ENCODE peak calls at places on chromosomes 2 and 18, in six cellular contexts. W is HFFc6, U is left ventricle myocardium superior, A is fibroblast of lung, R is Calu3, M is retinal pigment epithelial cell. Q is an unnamed sample.

GRCh38 chr2:73237168-73237567 is 3.1 kb downstream of the CCT7 start:
- DNase-seq in W (no peak), U (no peak), A (no peak), R (no peak), M (no peak), Q (no peak)

GRCh38 chr2:37387143-37387835 is 42.9 kb downstream of the QPCT start:
- DNase-seq in W (peak), U (no peak), A (peak), R (no peak), M (no peak), Q (no peak)

GRCh38 chr2:239870276-239870675 is 154.9 kb downstream of the NDUFA10 start:
- DNase-seq in W (no peak), U (no peak), A (no peak), R (no peak), M (no peak), Q (no peak)

GRCh38 chr2:119225084-119225864 is 1.6 kb downstream of the STEAP3 start:
- DNase-seq in W (no peak), U (no peak), A (no peak), R (no peak), M (no peak), Q (peak)

GRCh38 chr2:84816426-84817026 is 64.4 kb downstream of the TRABD2A start:
- DNase-seq in W (no peak), U (no peak), A (no peak), R (no peak), M (no peak), Q (no peak)

GRCh38 chr18:48173557-48173956 is 235.6 kb downstream of the ZBTB7C start:
- DNase-seq in W (no peak), U (no peak), A (no peak), R (no peak), M (no peak), Q (no peak)

GRCh38 chr2:101533611-101534601 is 59.0 kb upstream of the RFX8 start:
- DNase-seq in W (no peak), U (peak), A (peak), R (no peak), M (no peak), Q (no peak)

GRCh38 chr2:210528716-210529115 is 27.7 kb upstream of the CPS1 start:
- DNase-seq in W (no peak), U (no peak), A (peak), R (no peak), M (no peak), Q (no peak)

GRCh38 chr2:190999949-191000665 is 13.9 kb downstream of the STAT1 start:
- DNase-seq in W (no peak), U (no peak), A (no peak), R (no peak), M (no peak), Q (no peak)

GRCh38 chr2:41854227-41854626 is 193.6 kb upstream of the PKDCC start:
- DNase-seq in W (no peak), U (no peak), A (peak), R (no peak), M (no peak), Q (no peak)

GRCh38 chr2:146189541-146189940 is 1655.3 kb upstream of the ACVR2A start:
- DNase-seq in W (no peak), U (no peak), A (no peak), R (no peak), M (no peak), Q (no peak)

GRCh38 chr2:95069465-95069864 is 44.0 kb downstream of the MAL start:
- DNase-seq in W (no peak), U (no peak), A (no peak), R (no peak), M (no peak), Q (no peak)

GRCh38 chr2:95270541-95271081 is 3.6 kb upstream of the PROM2 start:
- DNase-seq in W (no peak), U (no peak), A (no peak), R (no peak), M (no peak), Q (peak)

Q was measured in body of pancreas.